ENCODE peak calls at places on chromosome 22, in seven cellular contexts. H is K562, F is transverse colon, B is endothelial cell of umbilical vein, Z is prostate gland, M is esophagus muscularis mucosa, K is sigmoid colon. O is an unnamed sample.

GRCh38 chr22:50314455-50315288 is 7.2 kb upstream of the PLXNB2 start:
- DNase-seq in H (peak; percentile 87), F (peak; percentile 89), B (no peak), Z (no peak), M (no peak), K (no peak), O (peak; percentile 54)

GRCh38 chr22:34045311-34045710 is 125.0 kb upstream of the LARGE1 start:
- DNase-seq in H (no peak), F (no peak), B (no peak), Z (no peak), M (no peak), K (no peak), O (no peak)

GRCh38 chr22:39297490-39298193 is 21.8 kb downstream of the RPL3 start:
- DNase-seq in H (no peak), F (peak; percentile 46), B (no peak), Z (no peak), M (no peak), K (no peak), O (peak; percentile 46)

GRCh38 chr22:36419177-36419911 is 31.6 kb upstream of the MYH9 start:
- DNase-seq in H (peak; percentile 80), F (peak; percentile 67), B (peak; percentile 59), Z (no peak), M (no peak), K (peak; percentile 81), O (no peak)

GRCh38 chr22:41327124-41327523 is 25.8 kb downstream of the ZC3H7B start:
- DNase-seq in H (no peak), F (no peak), B (no peak), Z (no peak), M (no peak), K (no peak), O (no peak)

GRCh38 chr22:27795053-27795452 is 6.5 kb downstream of the MN1 start:
- DNase-seq in H (no peak), F (no peak), B (no peak), Z (no peak), M (no peak), K (no peak), O (no peak)

GRCh38 chr22:42933783-42934144 is 76.7 kb upstream of the ARFGAP3 start:
- DNase-seq in H (no peak), F (no peak), B (peak; percentile 95), Z (peak; percentile 40), M (no peak), K (no peak), O (no peak)

GRCh38 chr22:36769541-36769940 is 6.4 kb downstream of the IFT27 start:
- DNase-seq in H (no peak), F (no peak), B (no peak), Z (no peak), M (no peak), K (peak; percentile 25), O (no peak)

GRCh38 chr22:47328550-47329243 is 566.2 kb downstream of the TBC1D22A start:
- DNase-seq in H (peak; percentile 40), F (no peak), B (peak; percentile 87), Z (no peak), M (peak; percentile 87), K (no peak), O (no peak)

GRCh38 chr22:49197500-49197899 is 630.2 kb downstream of the BRD1 start:
- DNase-seq in H (no peak), F (no peak), B (no peak), Z (no peak), M (no peak), K (peak; percentile 61), O (no peak)

GRCh38 chr22:47122441-47123000 is 360.1 kb downstream of the TBC1D22A start:
- DNase-seq in H (no peak), F (no peak), B (no peak), Z (no peak), M (no peak), K (no peak), O (no peak)

GRCh38 chr22:37659897-37660708 is 1.6 kb downstream of the PDXP start:
- DNase-seq in H (peak; percentile 34), F (peak; percentile 46), B (no peak), Z (no peak), M (no peak), K (no peak), O (no peak)

DNA sequence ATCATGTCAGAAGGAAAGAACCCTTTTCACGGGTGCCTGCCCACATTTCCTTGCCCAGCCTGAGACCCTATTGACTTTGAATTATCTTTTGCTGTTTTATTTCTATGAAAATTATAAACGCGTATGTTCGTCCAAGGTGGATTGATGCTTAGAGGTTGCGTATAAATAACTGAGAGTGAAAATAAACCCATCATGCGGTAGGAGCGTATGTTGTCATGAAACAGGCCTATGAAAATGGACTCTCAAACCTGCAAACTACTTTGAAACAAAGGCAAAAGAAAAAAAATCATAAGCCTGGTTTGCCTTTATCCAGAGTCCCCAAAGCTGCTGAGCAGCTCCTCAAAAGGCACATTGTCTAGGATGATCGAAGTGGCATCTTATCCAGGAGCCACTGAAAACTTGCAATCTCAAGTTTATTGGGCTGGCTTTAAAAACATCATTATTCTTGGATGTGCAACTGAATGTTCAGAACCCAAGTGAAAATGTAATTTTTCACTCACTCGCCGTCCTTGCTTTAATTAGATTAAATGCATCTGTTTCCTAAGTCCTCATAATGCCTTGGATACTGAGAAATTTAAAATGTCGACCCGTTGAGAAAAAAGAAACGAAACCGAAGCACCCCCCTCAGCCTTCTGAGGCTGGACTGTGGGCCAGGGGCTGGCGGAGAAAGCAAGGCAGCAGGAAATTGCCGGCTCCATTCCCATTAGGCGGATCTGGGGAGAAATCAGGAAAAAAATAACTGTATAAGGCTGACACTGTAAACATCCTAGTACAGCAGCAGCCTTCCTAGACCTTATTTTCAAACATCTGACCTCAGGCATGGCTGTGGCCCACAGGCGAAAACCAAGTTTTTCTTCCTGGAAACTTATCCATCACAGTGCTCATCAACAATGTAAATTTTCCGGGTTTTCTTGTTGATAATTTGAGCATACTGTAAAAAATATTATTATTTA is 82.9 kb upstream of the PPARA start:
- DNase-seq in H (no peak), F (peak; percentile 9), B (peak; percentile 62), Z (no peak), M (no peak), K (peak; percentile 69), O (peak; percentile 21)
- TF ChIP-seq POLR2AphosphoS5 in H (no peak), F (no peak), B (no peak), Z (no peak), M (peak; percentile 49), K (no peak), O (no peak)

GRCh38 chr22:46084943-46085830 is 65.1 kb upstream of the PPARA start:
- DNase-seq in H (peak; percentile 71), F (peak; percentile 69), B (peak; percentile 75), Z (peak; percentile 91), M (no peak), K (peak; percentile 95), O (peak; percentile 93)
- TF ChIP-seq CTCF in H (no peak), F (no peak), B (no peak), Z (no peak), M (no peak), K (no peak), O (no peak)

GRCh38 chr22:24542641-24543040 is 12.3 kb downstream of the GUCD1 start:
- DNase-seq in H (no peak), F (no peak), B (no peak), Z (peak; percentile 80), M (no peak), K (no peak), O (peak; percentile 83)
- TF ChIP-seq POLR2AphosphoS5 in H (no peak), F (no peak), B (no peak), Z (peak; percentile 62), M (no peak), K (no peak), O (no peak)

GRCh38 chr22:32205974-32206773 is 1.3 kb upstream of the RFPL2 start:
- DNase-seq in H (no peak), F (no peak), B (no peak), Z (no peak), M (peak; percentile 81), K (no peak), O (no peak)
- TF ChIP-seq CTCF in H (no peak), F (no peak), B (no peak), Z (no peak), M (no peak), K (no peak), O (no peak)

GRCh38 chr22:19240813-19241592 is 50.5 kb downstream of the CLTCL1 start:
- DNase-seq in H (no peak), F (no peak), B (no peak), Z (no peak), M (no peak), K (no peak), O (no peak)
- TF ChIP-seq POLR2AphosphoS5 in H (no peak), F (no peak), B (no peak), Z (no peak), M (no peak), K (no peak), O (no peak)